ENCODE peak calls at places on chromosome 14, in ten cellular contexts. G is stimulated activated CD8-positive, alpha-beta memory T cell treated with anti-CD3 and anti-CD28 coated beads, Interleukin-7, amount 100 ng/mL, for 1 hour; B is iPS-NIHi11; C is nephron progenitor cell; H is activated naive CD4-positive, alpha-beta T cell; X is stimulated activated CD4-positive, alpha-beta T cell treated with anti-CD3 and anti-CD28 coated beads, Interleukin-1b, Interleukin-23, amount 100 ng/mL, for 24 hours; W is AG04450; Q is bronchial epithelial cell; Z is T-helper 9 cell; Y is cardiac fibroblast. O is an unnamed sample.
A peak's percentile ranks its signal among the peaks of the same experiment; 100 is the strongest.

GRCh38 chr14:21997300-21997699 is 323.7 kb upstream of the OR4E1 start:
- DNase-seq in Q (peak; percentile 65), C (no peak), Z (no peak), H (no peak), B (peak; percentile 56), Y (no peak), G (no peak), X (no peak), W (no peak), O (no peak)

GRCh38 chr14:24734917-24735500 is 101.0 kb upstream of the GZMB start:
- DNase-seq in X (no peak), Y (peak; percentile 82), H (no peak), W (peak; percentile 3), G (no peak), B (peak; percentile 73), Q (peak; percentile 64), C (peak; percentile 54), Z (no peak), O (peak; percentile 47)

GRCh38 chr14:70188608-70189540 is at the start of gene SLC8A3:
- DNase-seq in Z (no peak), Q (peak; percentile 53), W (no peak), G (no peak), B (peak; percentile 78), X (peak; percentile 26), H (no peak), C (peak; percentile 71), Y (peak; percentile 32), O (no peak)

GRCh38 chr14:20811994-20812393 is 9.3 kb upstream of the RNASE1 start:
- DNase-seq in Z (no peak), W (no peak), H (no peak), B (no peak), G (no peak), Q (no peak), C (no peak), Y (no peak), X (no peak), O (no peak)

GRCh38 chr14:62844546-62844945 is 200.7 kb downstream of the KCNH5 start:
- DNase-seq in X (no peak), Z (no peak), C (no peak), H (no peak), Y (no peak), Q (no peak), B (no peak), G (no peak), W (no peak), O (no peak)

GRCh38 chr14:106094654-106095189 is 568.3 kb downstream of the TMEM121 start:
- DNase-seq in G (no peak), B (no peak), C (peak; percentile 2), H (no peak), Q (no peak), W (no peak), Z (peak; percentile 58), X (peak; percentile 77), Y (no peak), O (no peak)

GRCh38 chr14:49982082-49982481 is 89.2 kb downstream of the ARF6 start:
- DNase-seq in C (no peak), Q (no peak), X (no peak), G (no peak), W (no peak), Y (no peak), H (no peak), Z (no peak), B (no peak), O (no peak)

GRCh38 chr14:37600880-37601741 is 5.7 kb downstream of the TTC6 start:
- DNase-seq in H (no peak), W (no peak), G (no peak), X (no peak), Z (no peak), C (no peak), Y (no peak), Q (peak; percentile 16), B (no peak), O (no peak)

GRCh38 chr14:21454843-21455550 is 926 bp downstream of the CHD8 start:
- DNase-seq in B (no peak), C (no peak), Y (no peak), G (no peak), Q (peak; percentile 10), H (no peak), Z (no peak), W (no peak), X (no peak), O (no peak)

GRCh38 chr14:96629082-96629481 is 126.9 kb downstream of the PAPOLA start:
- DNase-seq in W (no peak), X (no peak), G (no peak), H (no peak), B (no peak), Z (no peak), Q (no peak), C (no peak), Y (no peak), O (no peak)

GRCh38 chr14:100748944-100749343 is 22.3 kb downstream of the DLK1 start:
- DNase-seq in X (no peak), Q (no peak), H (no peak), Y (no peak), C (no peak), Z (no peak), G (no peak), B (no peak), W (no peak), O (no peak)

GRCh38 chr14:69500736-69501135 is 16.2 kb downstream of the PLEKHD1 start:
- DNase-seq in Y (no peak), C (no peak), W (no peak), X (no peak), Z (no peak), G (no peak), H (no peak), B (no peak), Q (no peak), O (no peak)

GRCh38 chr14:91155626-91156089 is 41.8 kb downstream of the DGLUCY start:
- DNase-seq in H (no peak), C (no peak), Q (no peak), B (no peak), X (no peak), Z (no peak), W (no peak), G (no peak), Y (no peak), O (no peak)

GRCh38 chr14:93132472-93133065 is 16.8 kb upstream of the ITPK1 start:
- DNase-seq in X (no peak), B (peak; percentile 48), W (no peak), Q (no peak), G (no peak), Z (no peak), C (no peak), Y (peak; percentile 59), H (peak; percentile 3), O (no peak)

GRCh38 chr14:33794791-33795300 is 156.0 kb downstream of the EGLN3 start:
- DNase-seq in X (no peak), G (no peak), B (no peak), W (no peak), H (no peak), Y (no peak), C (no peak), Q (peak; percentile 73), Z (no peak), O (no peak)

GRCh38 chr14:28468191-28469151 is 298.1 kb upstream of the FOXG1 start:
- DNase-seq in B (no peak), Q (peak; percentile 15), H (no peak), C (no peak), Y (no peak), G (no peak), W (no peak), Z (no peak), X (no peak), O (no peak)

GRCh38 chr14:60188115-60188514 is 22.9 kb upstream of the DHRS7 start:
- DNase-seq in H (no peak), Q (no peak), W (no peak), C (no peak), Y (peak; percentile 18), B (no peak), G (no peak), X (no peak), Z (no peak), O (no peak)

GRCh38 chr14:105487986-105488777 is 1.5 kb downstream of the CRIP1 start:
- DNase-seq in X (no peak), B (no peak), Y (no peak), Q (no peak), W (no peak), H (peak; percentile 38), G (no peak), C (no peak), Z (no peak), O (no peak)

GRCh38 chr14:99267871-99268775 is 3.9 kb downstream of the BCL11B start:
- DNase-seq in C (no peak), Y (no peak), W (no peak), H (no peak), Q (no peak), G (no peak), X (no peak), B (no peak), Z (no peak), O (no peak)

GRCh38 chr14:33647385-33647786 is 303.5 kb downstream of the EGLN3 start:
- DNase-seq in W (peak; percentile 61), G (no peak), C (no peak), Z (no peak), Q (peak; percentile 100), Y (peak; percentile 91), B (no peak), X (no peak), H (no peak), O (peak; percentile 95)

GRCh38 chr14:79438696-79439342 is 772.5 kb downstream of the DIO2 start:
- DNase-seq in H (no peak), Q (no peak), W (no peak), Y (no peak), C (no peak), X (no peak), Z (no peak), B (no peak), G (no peak), O (no peak)

O was measured in HS-5.